ENCODE peak calls at places on chromosome 17, in ten cellular contexts. B, D, M, I, P, G, N, L, H and Z are unnamed samples.

GRCh38 chr17:61157246-61157887 is 242.3 kb upstream of the TBX2 start:
- DNase-seq in M (peak; percentile 71), G (no peak), L (no peak), I (no peak), H (no peak), B (peak; percentile 67), N (peak; percentile 67), P (peak; percentile 73), D (no peak), Z (no peak)

GRCh38 chr17:7834554-7834890 is 505 bp downstream of the KDM6B start:
- DNase-seq in M (no peak), H (no peak), D (peak; percentile 76), P (no peak), I (no peak), B (peak; percentile 76), N (no peak), G (peak; percentile 65), L (peak; percentile 69), Z (no peak)

GRCh38 chr17:76791053-76791980 is 53.4 kb downstream of the MFSD11 start:
- DNase-seq in I (no peak), N (peak; percentile 77), H (peak; percentile 41), M (peak; percentile 80), L (peak; percentile 63), B (peak; percentile 34), D (no peak), G (no peak), P (peak; percentile 30), Z (no peak)

GRCh38 chr17:79461041-79461440 is 149.8 kb downstream of the RBFOX3 start:
- DNase-seq in I (no peak), N (peak; percentile 41), H (no peak), L (no peak), P (no peak), D (no peak), M (peak; percentile 66), B (peak; percentile 58), G (no peak), Z (no peak)

GRCh38 chr17:31158741-31159377 is 64.1 kb downstream of the NF1 start:
- DNase-seq in M (no peak), G (no peak), H (no peak), B (no peak), N (no peak), I (no peak), P (no peak), L (no peak), D (no peak), Z (no peak)

GRCh38 chr17:38921756-38922411 is 3.5 kb upstream of the LASP1NB start:
- DNase-seq in N (no peak), D (no peak), P (no peak), G (peak; percentile 38), B (no peak), L (peak; percentile 14), H (no peak), M (no peak), I (no peak), Z (no peak)

GRCh38 chr17:10875984-10876555 is 38.2 kb upstream of the PIRT start:
- DNase-seq in N (peak; percentile 58), G (no peak), M (peak; percentile 1), B (peak; percentile 57), L (peak; percentile 30), H (peak; percentile 42), I (no peak), D (no peak), P (peak; percentile 1), Z (no peak)

GRCh38 chr17:40322417-40323315 is 13.7 kb downstream of the RARA start:
- DNase-seq in P (peak; percentile 74), L (peak; percentile 91), G (peak; percentile 88), D (peak; percentile 74), N (peak; percentile 84), H (peak; percentile 87), I (peak; percentile 57), M (peak; percentile 74), B (peak; percentile 82), Z (no peak)

GRCh38 chr17:75773808-75774470 is 8.9 kb upstream of the GALK1 start:
- DNase-seq in D (no peak), M (no peak), H (peak; percentile 30), I (no peak), P (no peak), N (no peak), G (peak; percentile 41), B (no peak), L (no peak), Z (no peak)

GRCh38 chr17:40473573-40474365 is 27.7 kb downstream of the TNS4 start:
- DNase-seq in B (peak; percentile 79), G (no peak), H (no peak), M (no peak), N (no peak), P (no peak), L (no peak), D (no peak), I (no peak), Z (no peak)

GRCh38 chr17:82639628-82640027 is 8.6 kb downstream of the WDR45B start:
- DNase-seq in B (no peak), P (no peak), H (no peak), G (no peak), I (no peak), N (no peak), L (no peak), M (no peak), D (no peak), Z (no peak)

GRCh38 chr17:56313201-56313600 is 159.9 kb downstream of the ANKFN1 start:
- DNase-seq in I (no peak), D (no peak), L (no peak), G (no peak), N (no peak), P (no peak), M (no peak), H (no peak), B (no peak), Z (no peak)

GRCh38 chr17:58305626-58306025 is 23.0 kb downstream of the TSPOAP1 start:
- DNase-seq in L (no peak), I (no peak), M (no peak), N (no peak), B (no peak), D (no peak), P (no peak), G (no peak), H (no peak), Z (no peak)

GRCh38 chr17:67400193-67400592 is 23.1 kb downstream of the PITPNC1 start:
- DNase-seq in M (no peak), D (no peak), P (no peak), G (no peak), I (no peak), H (no peak), B (no peak), N (no peak), L (no peak), Z (no peak)

GRCh38 chr17:66695098-66695497 is 139.8 kb upstream of the CACNG5 start:
- DNase-seq in M (no peak), H (no peak), N (no peak), B (no peak), D (no peak), L (no peak), I (no peak), P (no peak), G (no peak), Z (no peak)

GRCh38 chr17:1532836-1533602 is 16.6 kb upstream of the INPP5K start:
- DNase-seq in B (peak; percentile 62), M (no peak), N (no peak), H (peak; percentile 54), D (no peak), L (peak; percentile 61), I (no peak), G (no peak), P (no peak), Z (no peak)

GRCh38 chr17:28033972-28034714 is 8.3 kb upstream of the NLK start:
- DNase-seq in P (no peak), I (no peak), G (no peak), H (no peak), B (peak; percentile 22), D (no peak), L (no peak), M (peak; percentile 95), N (peak; percentile 67), Z (no peak)

GRCh38 chr17:73342057-73342522 is 30.3 kb upstream of the CDC42EP4 start:
- DNase-seq in G (peak; percentile 63), P (peak; percentile 76), B (peak; percentile 93), I (no peak), L (no peak), H (no peak), D (peak; percentile 53), N (peak; percentile 66), M (peak; percentile 94), Z (no peak)

GRCh38 chr17:56125830-56126819 is 27.1 kb upstream of the ANKFN1 start:
- DNase-seq in L (no peak), B (peak; percentile 52), D (no peak), H (no peak), P (no peak), M (peak; percentile 61), I (no peak), N (peak; percentile 63), G (no peak), Z (no peak)

GRCh38 chr17:42087042-42087701 is 11.1 kb downstream of the ZNF385C start:
- DNase-seq in P (no peak), B (no peak), N (no peak), L (no peak), M (no peak), D (no peak), I (no peak), G (no peak), H (no peak), Z (no peak)

GRCh38 chr17:63132509-63132911 is 166.5 kb downstream of the TANC2 start:
- DNase-seq in I (no peak), H (no peak), L (no peak), G (no peak), B (no peak), P (no peak), D (no peak), M (peak; percentile 44), N (no peak), Z (no peak)

GRCh38 chr17:40909755-40910154 is 24.7 kb upstream of the KRT20 start:
- DNase-seq in M (peak; percentile 60), L (no peak), P (peak; percentile 30), G (no peak), H (no peak), B (no peak), D (no peak), N (peak; percentile 41), I (no peak), Z (no peak)

GRCh38 chr17:81008140-81008539 is 16.5 kb downstream of the CHMP6 start:
- DNase-seq in B (no peak), P (no peak), I (no peak), M (no peak), N (no peak), D (no peak), G (no peak), H (no peak), L (no peak), Z (no peak)

GRCh38 chr17:75433223-75433622 is 23.2 kb upstream of the TMEM94 start:
- DNase-seq in P (no peak), M (no peak), H (no peak), B (no peak), D (no peak), G (no peak), N (no peak), I (no peak), L (no peak), Z (no peak)

GRCh38 chr17:74176546-74177001 is 26.9 kb upstream of the RPL38 start:
- DNase-seq in D (peak; percentile 29), I (no peak), P (peak; percentile 80), H (peak; percentile 61), B (peak; percentile 74), G (no peak), L (peak; percentile 66), M (peak; percentile 43), N (peak; percentile 87), Z (peak; percentile 35)

GRCh38 chr17:64148017-64148631 is 18.2 kb upstream of the ERN1 start:
- DNase-seq in I (no peak), G (no peak), D (no peak), L (no peak), B (peak; percentile 25), N (no peak), M (peak; percentile 45), H (no peak), P (no peak), Z (no peak)

GRCh38 chr17:47918003-47918402 is 22.0 kb downstream of the SP2 start:
- DNase-seq in L (no peak), G (no peak), M (no peak), I (no peak), H (no peak), P (no peak), D (no peak), B (no peak), N (no peak), Z (no peak)

GRCh38 chr17:29141484-29141835 is 38.7 kb downstream of the MYO18A start:
- DNase-seq in P (no peak), B (no peak), G (no peak), M (no peak), L (peak; percentile 38), N (no peak), H (peak; percentile 49), I (no peak), D (no peak), Z (no peak)